ENCODE peak calls at places on chromosomes 12 and 14, in five cellular contexts. C is GM12892, W is K562, H is SK-N-SH, P is GM12878. Q is an unnamed sample.

GRCh38 chr14:68936980-68937379 is 42.1 kb downstream of the ACTN1 start:
- DNase-seq in C (no peak), W (no peak), H (no peak), P (no peak), Q (no peak)

GRCh38 chr12:111406474-111407370 is 999 bp downstream of the SH2B3 start:
- DNase-seq in C (no peak), W (peak; percentile 35), H (peak; percentile 44), P (no peak), Q (no peak)

GRCh38 chr14:67395086-67395875 is 16.7 kb downstream of the PLEK2 start:
- DNase-seq in C (no peak), W (no peak), H (no peak), P (no peak), Q (no peak)

GRCh38 chr12:57940915-57941164 is 527 bp upstream of the ATP23 start:
- DNase-seq in C (no peak), W (no peak), H (no peak), P (no peak), Q (no peak)

GRCh38 chr14:53879747-53880146 is 76.9 kb downstream of the BMP4 start:
- DNase-seq in C (no peak), W (no peak), H (no peak), P (no peak), Q (no peak)

GRCh38 chr12:29783773-29784666 is at the start of gene TMTC1:
- DNase-seq in C (peak; percentile 5), W (no peak), H (peak; percentile 95), P (no peak), Q (no peak)

GRCh38 chr12:75236206-75236605 is 26.6 kb upstream of the KCNC2 start:
- DNase-seq in C (no peak), W (no peak), H (no peak), P (no peak), Q (no peak)

GRCh38 chr12:80186727-80187217 is 87.4 kb downstream of the OTOGL start:
- DNase-seq in C (no peak), W (peak; percentile 69), H (peak; percentile 30), P (peak; percentile 26), Q (no peak)

GRCh38 chr14:69685716-69686115 is 74.3 kb downstream of the SUSD6 start:
- DNase-seq in C (no peak), W (no peak), H (no peak), P (no peak), Q (no peak)

GRCh38 chr12:51160814-51161459 is 12.0 kb downstream of the TFCP2 start:
- DNase-seq in C (no peak), W (peak; percentile 17), H (no peak), P (no peak), Q (no peak)

GRCh38 chr14:81517798-81518398 is 15.8 kb downstream of the SEL1L start:
- DNase-seq in C (no peak), W (no peak), H (no peak), P (no peak), Q (no peak)

GRCh38 chr14:71932229-71932951 is at the start of gene RGS6:
- DNase-seq in C (peak; percentile 52), W (no peak), H (peak; percentile 52), P (no peak), Q (peak; percentile 53)

GRCh38 chr12:96258451-96258933 is 64.3 kb downstream of the ELK3 start:
- DNase-seq in C (no peak), W (no peak), H (no peak), P (no peak), Q (no peak)

GRCh38 chr12:913919-914718 is 35.4 kb downstream of the RAD52 start:
- DNase-seq in C (no peak), W (no peak), H (no peak), P (no peak), Q (no peak)

GRCh38 chr14:94581127-94581999 is at the start of gene SERPINA5:
- DNase-seq in C (no peak), W (peak; percentile 23), H (peak; percentile 80), P (no peak), Q (no peak)

GRCh38 chr14:54209501-54210231 is 187.1 kb upstream of the CDKN3 start:
- DNase-seq in C (no peak), W (no peak), H (no peak), P (no peak), Q (no peak)

GRCh38 chr14:61472801-61473376 is 151.5 kb downstream of the PRKCH start:
- DNase-seq in C (no peak), W (no peak), H (no peak), P (no peak), Q (no peak)

GRCh38 chr14:70934502-70935134 is 27.4 kb downstream of the PCNX1 start:
- DNase-seq in C (no peak), W (no peak), H (no peak), P (peak; percentile 34), Q (no peak)

GRCh38 chr14:101103321-101103901 is 199.9 kb upstream of the RTL1 start:
- DNase-seq in C (no peak), W (peak; percentile 2), H (peak; percentile 30), P (no peak), Q (no peak)

GRCh38 chr14:99137913-99138571 is 134.0 kb downstream of the BCL11B start:
- DNase-seq in C (no peak), W (peak; percentile 1), H (no peak), P (no peak), Q (no peak)

GRCh38 chr12:78018939-78019338 is 188.2 kb downstream of the NAV3 start:
- DNase-seq in C (no peak), W (no peak), H (no peak), P (no peak), Q (no peak)

GRCh38 chr12:120849765-120850164 is 54.4 kb downstream of the SPPL3 start:
- DNase-seq in C (no peak), W (no peak), H (no peak), P (no peak), Q (no peak)

GRCh38 chr12:130826151-130826801 is 12.8 kb downstream of the STX2 start:
- DNase-seq in C (no peak), W (peak; percentile 89), H (peak; percentile 85), P (no peak), Q (peak; percentile 41)

GRCh38 chr14:79543966-79544365 is 667.3 kb downstream of the DIO2 start:
- DNase-seq in C (no peak), W (no peak), H (peak; percentile 1), P (no peak), Q (no peak)

GRCh38 chr12:121953695-121954094 is 35.3 kb downstream of the CFAP251 start:
- DNase-seq in C (no peak), W (no peak), H (no peak), P (no peak), Q (no peak)

GRCh38 chr14:65019944-65020566 is 33.4 kb downstream of the FNTB start:
- DNase-seq in C (no peak), W (peak; percentile 74), H (peak; percentile 59), P (no peak), Q (no peak)

DNA sequence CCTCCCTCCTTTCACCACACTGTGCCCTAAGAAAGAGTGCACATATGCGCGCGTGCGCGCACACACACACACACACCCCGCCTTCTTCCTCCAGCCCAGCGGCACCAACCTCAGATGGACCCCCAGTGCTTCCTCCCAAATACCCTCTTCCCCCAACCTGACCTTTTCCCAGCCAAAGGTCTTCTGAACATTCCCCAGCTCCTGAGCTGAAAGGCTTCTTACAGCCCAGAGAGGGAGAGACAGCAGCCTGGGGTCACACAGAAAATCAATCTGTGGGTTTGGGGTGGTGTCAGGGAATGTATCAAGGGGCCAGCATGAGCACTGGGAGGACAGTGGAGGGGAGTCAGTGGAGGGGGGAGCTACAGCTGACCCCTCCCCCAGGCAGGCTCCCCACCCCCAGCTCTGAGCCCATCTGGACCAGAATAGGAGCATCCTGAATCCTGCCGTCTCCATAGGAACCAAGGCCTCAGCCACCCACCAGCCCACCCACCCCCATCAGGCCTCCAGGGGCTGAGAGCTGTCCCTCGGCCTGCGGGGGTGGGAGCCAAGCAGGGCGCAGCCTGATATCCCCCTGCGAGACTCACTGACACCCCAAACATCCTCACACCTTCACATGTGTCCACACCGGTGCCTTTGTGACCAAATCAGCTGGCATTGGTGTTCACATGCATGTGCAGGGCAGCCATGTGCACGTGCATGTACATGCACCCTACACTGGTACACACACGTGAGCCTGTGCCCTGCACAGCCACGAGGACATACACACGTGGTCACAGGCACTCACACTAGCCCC is 5.7 kb downstream of the RASAL1 start:
- DNase-seq in C (no peak), W (no peak), H (peak; percentile 49), P (no peak), Q (no peak)
- TF ChIP-seq TAF1 in C (no peak), W (no peak), H (no peak), P (no peak), Q (no peak)

GRCh38 chr12:91119089-91119488 is 7.8 kb upstream of the LUM start:
- DNase-seq in C (no peak), W (no peak), H (no peak), P (no peak), Q (no peak)

GRCh38 chr12:91126516-91126915 is 15.2 kb upstream of the LUM start:
- DNase-seq in C (no peak), W (no peak), H (no peak), P (no peak), Q (no peak)

GRCh38 chr12:91127751-91128150 is 16.5 kb upstream of the LUM start:
- DNase-seq in C (no peak), W (no peak), H (no peak), P (no peak), Q (no peak)

GRCh38 chr12:91127296-91127695 is 16.0 kb upstream of the LUM start:
- DNase-seq in C (no peak), W (no peak), H (no peak), P (no peak), Q (no peak)

DNA sequence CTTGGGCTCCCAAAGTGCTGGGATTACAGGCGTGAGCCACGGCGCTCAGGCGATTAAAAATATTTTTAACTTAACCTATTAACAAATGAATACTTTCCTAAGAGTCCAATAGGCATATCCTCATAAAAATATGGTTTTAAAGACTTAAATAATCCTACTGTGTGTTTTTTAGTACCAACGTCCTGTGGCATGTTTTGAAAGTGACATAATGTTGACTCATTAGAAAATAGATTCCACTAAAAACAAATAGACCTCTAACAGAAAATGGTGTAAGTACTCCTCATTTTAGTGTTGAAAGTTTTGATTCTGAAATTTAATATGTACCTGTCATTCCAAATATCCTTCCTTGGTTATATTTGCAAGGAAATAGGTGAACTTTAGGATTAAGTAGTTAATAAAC is 11.9 kb upstream of the LUM start:
- DNase-seq in C (no peak), W (no peak), H (no peak), P (no peak), Q (no peak)
- TF ChIP-seq TAF1 in C (no peak), W (no peak), H (no peak), P (no peak), Q (no peak)

GRCh38 chr12:100163416-100164152 is 20.9 kb upstream of the BLTP3B start:
- DNase-seq in C (peak; percentile 70), W (peak; percentile 80), H (peak; percentile 90), P (no peak), Q (peak; percentile 78)
- TF ChIP-seq TAF1 in C (no peak), W (no peak), H (peak; percentile 48), P (no peak), Q (no peak)

DNA sequence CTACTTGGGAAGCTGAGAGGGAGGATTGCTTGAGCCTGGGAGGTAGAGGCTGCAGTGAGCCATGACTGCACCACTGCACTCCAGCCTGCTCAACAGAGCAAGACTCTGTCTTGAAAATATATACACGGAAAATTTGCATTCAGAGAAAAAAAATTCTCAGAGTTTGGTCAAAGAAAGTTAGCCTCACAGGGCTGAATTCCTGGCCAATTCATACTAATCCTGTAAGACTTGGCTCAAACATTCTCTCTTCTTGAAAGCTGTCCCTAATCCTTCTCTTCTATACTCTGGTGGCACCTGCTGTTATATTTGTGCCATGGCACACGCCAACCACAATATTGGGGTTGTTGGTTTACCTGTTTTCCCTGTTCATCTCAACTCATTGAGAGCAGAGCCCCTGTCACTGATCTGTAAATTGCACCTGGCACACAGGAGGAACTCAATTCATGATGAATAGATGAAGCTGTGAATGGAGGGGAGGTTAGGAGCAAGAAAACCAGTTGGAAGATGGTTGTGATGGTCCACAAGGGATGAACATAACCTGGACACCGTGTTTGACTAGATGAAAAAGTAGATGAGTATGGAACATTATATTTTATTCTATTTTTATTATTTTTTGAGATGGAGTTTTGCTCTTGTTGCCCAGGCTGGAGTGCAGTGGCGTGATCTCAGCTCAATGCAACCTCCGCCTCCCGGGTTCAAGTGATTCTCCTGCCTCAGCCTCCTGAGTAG is 36.8 kb upstream of the SPTSSA start:
- DNase-seq in C (no peak), W (no peak), H (peak; percentile 45), P (no peak), Q (no peak)
- TF ChIP-seq TAF1 in C (no peak), W (no peak), H (no peak), P (no peak), Q (no peak)